ENCODE peak calls at places on chromosomes 12 and 14, in four cellular contexts. Y, Z, H and B are unnamed samples.

GRCh38 chr12:108129017-108129812 is at the start of gene WSCD2:
- DNase-seq in Y (no peak), Z (peak; percentile 68), H (no peak), B (no peak)

GRCh38 chr12:113414519-113415038 is 7.6 kb upstream of the SDSL start:
- DNase-seq in Y (no peak), Z (no peak), H (no peak), B (no peak)

GRCh38 chr12:32586390-32586789 is 92.7 kb upstream of the DNM1L start:
- DNase-seq in Y (no peak), Z (no peak), H (no peak), B (no peak)

GRCh38 chr12:116559080-116559329 is 176 bp upstream of the MAP1LC3B2 start:
- DNase-seq in Y (no peak), Z (no peak), H (no peak), B (no peak)

GRCh38 chr14:50666772-50667490 is 1.2 kb downstream of the SAV1 start:
- DNase-seq in Y (peak; percentile 10), Z (peak; percentile 44), H (no peak), B (peak; percentile 19)

GRCh38 chr12:69161835-69162234 is 77.5 kb upstream of the CPSF6 start:
- DNase-seq in Y (peak; percentile 4), Z (no peak), H (no peak), B (peak; percentile 4)

GRCh38 chr12:89552376-89552775 is 26.5 kb upstream of the POC1B start:
- DNase-seq in Y (no peak), Z (no peak), H (no peak), B (no peak)

GRCh38 chr14:96246535-96246839 is 9.5 kb upstream of the BDKRB1 start:
- DNase-seq in Y (no peak), Z (no peak), H (peak; percentile 95), B (no peak)

GRCh38 chr14:89422181-89422951 is 5.3 kb upstream of the FOXN3 start:
- DNase-seq in Y (no peak), Z (no peak), H (no peak), B (no peak)

GRCh38 chr12:95608252-95609033 is 57.2 kb upstream of the USP44 start:
- DNase-seq in Y (no peak), Z (peak; percentile 75), H (peak; percentile 84), B (no peak)

GRCh38 chr12:70661762-70662161 is 24.5 kb upstream of the PTPRB start:
- DNase-seq in Y (no peak), Z (no peak), H (peak; percentile 63), B (no peak)

GRCh38 chr14:94020267-94020666 is 5.9 kb upstream of the OTUB2 start:
- DNase-seq in Y (no peak), Z (no peak), H (no peak), B (no peak)

GRCh38 chr12:128408669-128409068 is 141.7 kb downstream of the TMEM132C start:
- DNase-seq in Y (no peak), Z (no peak), H (no peak), B (no peak)

GRCh38 chr12:33828326-33828725 is 194.0 kb upstream of the ALG10 start:
- DNase-seq in Y (no peak), Z (no peak), H (no peak), B (no peak)

GRCh38 chr14:104432611-104433231 is 146.8 kb upstream of the C14orf180 start:
- DNase-seq in Y (no peak), Z (peak; percentile 33), H (no peak), B (no peak)

GRCh38 chr12:52720487-52720886 is 17.2 kb upstream of the KRT77 start:
- DNase-seq in Y (no peak), Z (no peak), H (no peak), B (no peak)

GRCh38 chr14:61644834-61645233 is 50.5 kb upstream of the HIF1A start:
- DNase-seq in Y (no peak), Z (no peak), H (no peak), B (no peak)

GRCh38 chr14:80477388-80478160 is 266.3 kb upstream of the DIO2 start:
- DNase-seq in Y (no peak), Z (no peak), H (no peak), B (no peak)

GRCh38 chr14:42229294-42229693 is 622.6 kb downstream of the LRFN5 start:
- DNase-seq in Y (no peak), Z (no peak), H (no peak), B (no peak)